ENCODE peak calls at places on chromosomes 1 and 21, in six cellular contexts. H, L, V, C, D and W are unnamed samples.
A peak's percentile ranks its signal among the peaks of the same experiment; 100 is the strongest.

GRCh38 chr1:222815367-222815765 is 527 bp downstream of the DISP1 start:
- DNase-seq in H (peak; percentile 58), L (no peak), V (no peak), C (no peak), D (no peak), W (peak; percentile 61)

GRCh38 chr1:151011154-151011850 is 3.1 kb downstream of the PRUNE1 start:
- DNase-seq in H (no peak), L (no peak), V (no peak), C (no peak), D (no peak), W (no peak)

GRCh38 chr1:219405531-219406331 is 207.2 kb downstream of the ZC3H11B start:
- DNase-seq in H (no peak), L (no peak), V (no peak), C (no peak), D (no peak), W (no peak)

GRCh38 chr1:170192535-170192934 is 46.8 kb downstream of the NTMT2 start:
- DNase-seq in H (no peak), L (no peak), V (no peak), C (no peak), D (no peak), W (no peak)

GRCh38 chr1:109850827-109851226 is 59.8 kb upstream of the CSF1 start:
- DNase-seq in H (no peak), L (no peak), V (peak; percentile 60), C (no peak), D (no peak), W (no peak)

GRCh38 chr1:78731674-78732073 is 82.0 kb downstream of the IFI44 start:
- DNase-seq in H (no peak), L (no peak), V (no peak), C (no peak), D (no peak), W (no peak)

GRCh38 chr1:53291574-53291973 is 36.3 kb downstream of the LRP8 start:
- DNase-seq in H (no peak), L (no peak), V (no peak), C (no peak), D (no peak), W (no peak)

GRCh38 chr1:7177438-7178126 is 392.3 kb downstream of the CAMTA1 start:
- DNase-seq in H (no peak), L (no peak), V (no peak), C (no peak), D (no peak), W (no peak)

GRCh38 chr1:147712605-147713004 is 42.3 kb upstream of the ACP6 start:
- DNase-seq in H (no peak), L (no peak), V (no peak), C (no peak), D (no peak), W (no peak)

GRCh38 chr1:151281225-151281968 is 702 bp upstream of the ZNF687 start:
- DNase-seq in H (peak; percentile 95), L (peak; percentile 96), V (peak; percentile 97), C (peak; percentile 98), D (peak; percentile 98), W (peak; percentile 97)

GRCh38 chr1:119510046-119510445 is 3.0 kb downstream of the HSD3B1 start:
- DNase-seq in H (no peak), L (no peak), V (no peak), C (no peak), D (no peak), W (no peak)

GRCh38 chr21:44425895-44426662 is 29.2 kb upstream of the LRRC3 start:
- DNase-seq in H (no peak), L (no peak), V (no peak), C (no peak), D (no peak), W (no peak)

GRCh38 chr1:150535511-150536281 is 13.5 kb upstream of the ADAMTSL4 start:
- DNase-seq in H (no peak), L (peak; percentile 55), V (peak; percentile 60), C (no peak), D (no peak), W (no peak)

GRCh38 chr1:115642168-115643072 is 650 bp downstream of the VANGL1 start:
- DNase-seq in H (peak; percentile 75), L (peak; percentile 44), V (peak; percentile 20), C (peak; percentile 43), D (peak; percentile 46), W (peak; percentile 69)

GRCh38 chr1:27111771-27112573 is 43.0 kb downstream of the SLC9A1 start:
- DNase-seq in H (peak; percentile 78), L (peak; percentile 90), V (peak; percentile 100), C (peak; percentile 79), D (peak; percentile 99), W (peak; percentile 80)

GRCh38 chr1:180252638-180253536 is 22.8 kb downstream of the LHX4 start:
- DNase-seq in H (peak; percentile 88), L (peak; percentile 66), V (peak; percentile 65), C (peak; percentile 68), D (peak; percentile 57), W (peak; percentile 84)

GRCh38 chr21:46552274-46552673 is 52.6 kb downstream of the S100B start:
- DNase-seq in H (peak; percentile 17), L (no peak), V (no peak), C (no peak), D (peak; percentile 59), W (no peak)

GRCh38 chr1:225762444-225762843 is 15.2 kb upstream of the SRP9 start:
- DNase-seq in H (no peak), L (no peak), V (peak; percentile 69), C (peak; percentile 42), D (no peak), W (no peak)

GRCh38 chr1:156082111-156083091 is at the start of gene MEX3A:
- DNase-seq in H (peak; percentile 80), L (peak; percentile 80), V (peak; percentile 64), C (peak; percentile 80), D (peak; percentile 87), W (peak; percentile 80)

GRCh38 chr1:221356693-221357092 is 385.2 kb downstream of the DUSP10 start:
- DNase-seq in H (no peak), L (no peak), V (no peak), C (no peak), D (no peak), W (no peak)

GRCh38 chr1:237041795-237042466 is at the start of gene RYR2:
- DNase-seq in H (no peak), L (no peak), V (no peak), C (peak; percentile 72), D (no peak), W (no peak)

DNA sequence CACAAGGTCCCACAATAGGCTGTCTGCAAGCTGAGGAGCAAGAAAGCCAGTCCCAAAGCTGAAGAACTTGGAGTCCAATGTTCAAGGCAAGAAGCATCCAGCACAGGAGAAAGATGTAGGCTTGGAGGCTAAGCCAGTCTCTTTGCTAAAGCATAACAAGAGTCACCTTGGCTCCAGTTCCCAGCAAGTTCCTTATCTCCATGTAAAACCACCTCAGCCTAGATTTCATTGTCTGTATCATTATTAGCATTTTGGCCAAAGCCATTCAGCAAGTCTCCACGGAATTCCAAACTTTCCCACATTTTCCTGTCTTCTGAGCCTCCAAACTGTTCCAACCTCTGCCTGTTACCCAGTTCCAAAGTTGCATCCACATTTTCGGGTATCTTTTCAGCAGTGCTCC is 36.9 kb downstream of the PIGM start:
- DNase-seq in H (no peak), L (no peak), V (no peak), C (no peak), D (no peak), W (no peak)
- H3K36me3 ChIP-seq in H (no peaks in the 10 kb centered on the region), L (no peaks in the 10 kb centered on the region), V (no peaks in the 10 kb centered on the region), C (no peaks in the 10 kb centered on the region), D (no peaks in the 10 kb centered on the region), W (no peaks in the 10 kb centered on the region)

GRCh38 chr1:51235611-51236547 is at the start of gene RNF11:
- DNase-seq in H (peak; percentile 95), L (peak; percentile 95), V (peak; percentile 86), C (peak; percentile 95), D (peak; percentile 91), W (peak; percentile 95)
- H3K36me3 ChIP-seq in H (no peaks in the 10 kb centered on the region), L (no peaks in the 10 kb centered on the region), V (no peaks in the 10 kb centered on the region), C (no peaks in the 10 kb centered on the region), D (no peaks in the 10 kb centered on the region), W (no peaks in the 10 kb centered on the region)

DNA sequence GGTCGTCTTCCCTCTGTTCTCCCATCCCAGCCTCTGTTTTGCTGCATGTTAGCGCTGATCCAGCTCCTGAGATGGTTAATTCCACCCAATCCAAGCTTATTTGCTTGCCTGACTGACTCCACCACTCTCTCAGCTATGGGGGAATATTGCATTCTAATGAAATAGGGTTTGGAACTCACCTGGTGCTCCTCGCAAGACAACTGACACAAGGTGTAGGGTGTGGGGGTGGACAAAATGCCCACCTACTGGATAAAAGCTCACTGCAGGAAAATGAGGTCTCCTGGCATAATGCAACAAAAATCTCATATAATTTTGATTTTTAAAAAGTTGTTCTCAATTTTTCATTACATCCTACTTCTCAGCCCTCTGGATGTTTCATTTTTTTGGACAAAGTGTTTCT is 259.0 kb downstream of the ZNF648 start:
- DNase-seq in H (no peak), L (no peak), V (no peak), C (no peak), D (no peak), W (no peak)
- H3K36me3 ChIP-seq in H (no peaks in the 10 kb centered on the region), L (no peaks in the 10 kb centered on the region), V (no peaks in the 10 kb centered on the region), C (no peaks in the 10 kb centered on the region), D (no peaks in the 10 kb centered on the region), W (no peaks in the 10 kb centered on the region)

GRCh38 chr1:93082313-93082712 is 3.2 kb downstream of the MTF2 start:
- DNase-seq in H (no peak), L (no peak), V (no peak), C (no peak), D (no peak), W (no peak)
- H3K36me3 ChIP-seq in H (no peaks in the 10 kb centered on the region), L (peaks cover 14% of the 10 kb centered on the region), V (peaks cover 3% of the 10 kb centered on the region), C (no peaks in the 10 kb centered on the region), D (peaks cover 5% of the 10 kb centered on the region), W (no peaks in the 10 kb centered on the region)

DNA sequence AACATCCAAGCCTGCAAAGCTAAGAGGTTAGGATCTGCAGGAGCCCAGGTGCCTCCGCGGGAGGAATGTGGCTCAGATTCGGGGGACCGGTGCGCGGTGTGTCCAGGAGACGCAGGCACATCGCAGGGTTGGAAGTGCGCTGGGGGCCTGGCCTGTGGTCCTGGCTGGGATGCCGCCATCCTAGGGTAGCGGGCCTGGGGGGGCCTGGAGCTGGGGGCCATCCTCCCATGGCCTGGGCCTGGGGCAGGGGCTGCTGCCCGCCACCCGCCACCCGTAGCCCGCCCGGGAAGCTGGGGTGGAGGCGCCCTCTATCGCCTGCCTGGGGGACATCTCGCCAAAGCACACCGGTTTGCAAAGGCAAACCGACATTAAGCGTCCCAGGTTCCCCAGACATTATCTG is 170.6 kb upstream of the ARHGEF16 start:
- DNase-seq in H (peak; percentile 35), L (no peak), V (no peak), C (peak; percentile 58), D (no peak), W (peak; percentile 16)
- H3K36me3 ChIP-seq in H (no peaks in the 10 kb centered on the region), L (no peaks in the 10 kb centered on the region), V (no peaks in the 10 kb centered on the region), C (no peaks in the 10 kb centered on the region), D (no peaks in the 10 kb centered on the region), W (no peaks in the 10 kb centered on the region)

DNA sequence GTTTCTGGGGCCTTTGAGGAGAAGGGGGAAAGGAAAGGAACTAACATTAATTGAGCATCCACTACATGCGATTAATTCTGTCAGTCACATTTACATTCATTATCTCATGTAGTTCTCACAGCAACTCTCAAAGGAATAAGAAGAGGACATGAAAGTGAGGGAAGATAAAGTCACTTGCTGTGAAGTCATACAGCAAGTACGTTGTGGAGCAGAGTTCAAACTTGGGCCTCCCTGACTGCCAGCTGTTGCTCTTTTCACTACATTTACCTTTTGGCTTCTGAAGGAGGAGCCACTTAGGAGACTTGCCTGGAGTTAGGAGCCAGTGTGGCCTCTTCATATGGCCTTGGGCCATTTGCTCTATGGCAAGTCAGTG is 6.2 kb downstream of the ZNF691 start:
- DNase-seq in H (no peak), L (no peak), V (peak; percentile 41), C (no peak), D (no peak), W (no peak)
- H3K36me3 ChIP-seq in H (no peaks in the 10 kb centered on the region), L (peaks cover 33% of the 10 kb centered on the region), V (peaks cover 15% of the 10 kb centered on the region), C (peaks cover 6% of the 10 kb centered on the region), D (no peaks in the 10 kb centered on the region), W (no peaks in the 10 kb centered on the region)